ENCODE peak calls at places on chromosomes 4 and X, in four cellular contexts. U, B, V and T are unnamed samples.

GRCh38 chrX:9878141-9878875 is 88.8 kb upstream of the CLDN34 start:
- DNase-seq in U (no peak), B (no peak), V (no peak), T (no peak)

GRCh38 chr4:78441786-78442185 is 109.8 kb upstream of the ANXA3 start:
- DNase-seq in U (no peak), V (no peak), B (no peak), T (no peak)

GRCh38 chr4:98996056-98996941 is 778 bp downstream of the METAP1 start:
- DNase-seq in U (peak), V (peak), B (peak), T (peak)

GRCh38 chrX:150238656-150239382 is 124.3 kb upstream of the MAMLD1 start:
- DNase-seq in U (no peak), B (no peak), V (no peak), T (no peak)

GRCh38 chr4:3820806-3821579 is 54.8 kb downstream of the ADRA2C start:
- DNase-seq in B (no peak), U (no peak), V (no peak), T (no peak)

GRCh38 chrX:10106801-10107200 is 50.0 kb upstream of the CLCN4 start:
- DNase-seq in V (no peak), B (no peak), U (peak), T (peak)

GRCh38 chrX:125193921-125194320 is 125.8 kb upstream of the TEX13C start:
- DNase-seq in B (no peak), V (no peak), U (no peak), T (no peak)

GRCh38 chrX:53795583-53795982 is 109.1 kb upstream of the HUWE1 start:
- DNase-seq in V (no peak), B (no peak), U (no peak), T (no peak)

GRCh38 chr4:182929296-182929695 is 12.1 kb upstream of the DCTD start:
- DNase-seq in B (no peak), V (no peak), U (no peak), T (no peak)

GRCh38 chrX:100642296-100642695 is 1.7 kb upstream of the SRPX2 start:
- DNase-seq in U (no peak), V (no peak), B (no peak), T (no peak)

GRCh38 chr4:184937745-184938144 is 80.5 kb upstream of the HELT start:
- DNase-seq in U (no peak), B (no peak), V (peak), T (no peak)

GRCh38 chrX:16578218-16578617 is 71.7 kb upstream of the S100G start:
- DNase-seq in U (no peak), B (no peak), V (no peak), T (no peak)

GRCh38 chrX:151902813-151903591 is 9.7 kb upstream of the MAGEA4 start:
- DNase-seq in B (peak), V (no peak), U (no peak), T (no peak)

GRCh38 chr4:113584407-113585150 is 177.0 kb downstream of the CAMK2D start:
- DNase-seq in B (no peak), V (no peak), U (no peak), T (no peak)

GRCh38 chr4:164872481-164872880 is 4.5 kb upstream of the APELA start:
- DNase-seq in B (no peak), U (no peak), V (no peak), T (no peak)

GRCh38 chr4:152304220-152304619 is 231.7 kb downstream of the FBXW7 start:
- DNase-seq in V (no peak), B (no peak), U (no peak), T (peak)

GRCh38 chr4:85823295-85823694 is 348.3 kb downstream of the ARHGAP24 start:
- DNase-seq in U (no peak), V (peak), B (no peak), T (no peak)

GRCh38 chr4:182808673-182809416 is 108.3 kb downstream of the DCTD start:
- DNase-seq in B (no peak), V (no peak), U (peak), T (peak)

GRCh38 chr4:22473268-22473667 is 42.6 kb downstream of the ADGRA3 start:
- DNase-seq in B (no peak), V (no peak), U (no peak), T (no peak)

GRCh38 chr4:171715973-171716372 is 97.2 kb upstream of the GALNTL6 start:
- DNase-seq in U (no peak), V (no peak), B (no peak), T (no peak)

GRCh38 chr4:7420661-7421040 is 14.1 kb downstream of the PSAPL1 start:
- DNase-seq in B (peak), V (no peak), U (no peak), T (no peak)

DNA sequence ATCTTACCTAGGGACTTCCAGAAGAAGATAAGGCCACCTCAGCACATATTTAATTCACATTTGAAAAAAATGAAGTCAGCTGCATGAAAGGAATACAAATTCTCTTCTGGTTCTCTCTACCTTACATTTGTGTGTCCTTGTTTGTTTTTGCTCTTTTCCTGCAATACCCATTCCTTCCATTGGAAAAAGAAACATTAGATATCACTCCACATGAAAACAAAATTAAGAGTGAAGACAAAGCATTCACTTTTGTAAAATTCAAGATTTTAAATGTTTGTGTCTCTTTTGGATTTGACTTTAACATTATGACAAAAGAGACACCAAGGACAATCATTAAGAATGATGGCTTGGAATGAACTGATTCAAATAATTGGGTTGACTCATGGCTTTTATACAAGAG is 1351.8 kb downstream of the FSTL5 start:
- DNase-seq in U (no peak), B (no peak), V (no peak), T (no peak)
- TF ChIP-seq CTCF in U (no peak), B (no peak), V (peak), T (no peak)

GRCh38 chr4:154506253-154506652 is 14.7 kb upstream of the DCHS2 start:
- DNase-seq in B (no peak), U (peak), V (peak), T (peak)
- TF ChIP-seq CTCF in B (peak), U (peak), V (peak), T (peak)

GRCh38 chr4:2535386-2536192 is 858 bp upstream of the FAM193A start:
- DNase-seq in U (peak), B (peak), V (peak), T (peak)
- TF ChIP-seq CTCF in U (peak), B (no peak), V (no peak), T (no peak)

GRCh38 chrX:153922932-153923857 is 2.9 kb downstream of the ARHGAP4 start:
- DNase-seq in B (peak), U (no peak), V (peak), T (peak)
- TF ChIP-seq CTCF in B (peak), U (no peak), V (peak), T (peak)

DNA sequence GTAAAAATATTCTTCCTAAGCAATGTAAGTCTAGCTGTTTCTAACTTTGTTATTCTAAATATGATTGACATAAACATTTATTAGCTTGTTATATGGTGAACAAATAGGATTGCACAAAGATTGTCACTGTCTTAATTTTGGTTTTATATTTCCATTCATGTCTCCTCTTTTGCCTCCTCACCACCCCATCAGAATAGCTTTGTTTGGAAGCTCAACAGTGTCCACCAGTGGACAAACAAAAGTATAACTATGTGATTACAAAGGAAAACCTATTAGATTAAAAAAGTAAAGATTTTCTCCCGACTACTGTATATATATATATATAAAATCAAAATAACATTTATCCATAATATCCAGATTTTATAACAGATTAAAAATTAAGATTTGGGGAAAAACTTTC is 468.2 kb downstream of the ZIC3 start:
- DNase-seq in V (peak), U (no peak), B (no peak), T (no peak)
- TF ChIP-seq CTCF in V (peak), U (peak), B (no peak), T (no peak)

GRCh38 chrX:48493890-48494364 is 14.9 kb upstream of the PORCN start:
- DNase-seq in B (peak), V (no peak), U (peak), T (no peak)
- TF ChIP-seq CTCF in B (no peak), V (peak), U (peak), T (no peak)